ENCODE peak calls at places on chromosome 10, in ten cellular contexts. Z is sigmoid colon, O is neural progenitor cell, M is tibial artery, W is HCT116, F is mucosa of descending colon, C is psoas muscle, D is Peyer's patch, K is AG04450, N is left lung. B is an unnamed sample.

GRCh38 chr10:15712903-15713302 is 6.8 kb downstream of the ITGA8 start:
- DNase-seq in N (no peak), F (no peak), C (no peak), Z (no peak), O (no peak), K (no peak), M (no peak), W (no peak), D (no peak), B (no peak)

GRCh38 chr10:25296324-25296723 is 121.5 kb downstream of the GPR158 start:
- DNase-seq in Z (no peak), W (no peak), F (no peak), C (no peak), O (no peak), K (no peak), M (no peak), N (no peak), D (no peak), B (no peak)

GRCh38 chr10:131901181-131901829 is 497 bp downstream of the PPP2R2D start:
- DNase-seq in C (peak; percentile 47), D (peak; percentile 63), F (peak; percentile 83), K (no peak), N (peak; percentile 93), Z (peak; percentile 71), M (peak; percentile 72), W (no peak), O (peak; percentile 60), B (no peak)

GRCh38 chr10:122280156-122280555 is 9.1 kb downstream of the BTBD16 start:
- DNase-seq in F (no peak), M (no peak), C (no peak), O (no peak), D (no peak), W (no peak), K (no peak), Z (peak; percentile 35), N (no peak), B (no peak)

GRCh38 chr10:2844925-2845324 is 222.4 kb upstream of the PFKP start:
- DNase-seq in D (no peak), K (no peak), O (no peak), W (no peak), C (no peak), Z (no peak), M (no peak), N (no peak), F (no peak), B (no peak)

GRCh38 chr10:109998513-109998912 is 9.3 kb upstream of the ADD3 start:
- DNase-seq in K (no peak), D (no peak), O (no peak), C (no peak), M (no peak), N (no peak), F (no peak), Z (no peak), W (no peak), B (no peak)

GRCh38 chr10:131819241-131820072 is 81.4 kb upstream of the PPP2R2D start:
- DNase-seq in D (no peak), W (no peak), N (peak; percentile 36), F (peak; percentile 28), K (no peak), C (no peak), Z (no peak), O (no peak), M (peak; percentile 43), B (no peak)

GRCh38 chr10:132939378-132939955 is 2.9 kb downstream of the CFAP46 start:
- DNase-seq in N (no peak), C (no peak), K (no peak), Z (no peak), F (no peak), D (no peak), O (no peak), W (no peak), M (no peak), B (no peak)

GRCh38 chr10:14664345-14664744 is 110.4 kb downstream of the FAM107B start:
- DNase-seq in Z (no peak), C (no peak), N (no peak), D (no peak), F (no peak), M (no peak), O (no peak), K (no peak), W (no peak), B (no peak)

GRCh38 chr10:115125505-115125904 is 32.3 kb downstream of the ATRNL1 start:
- DNase-seq in N (no peak), C (no peak), D (no peak), K (no peak), O (no peak), M (no peak), Z (no peak), F (no peak), W (no peak), B (no peak)

GRCh38 chr10:115129752-115130151 is 36.6 kb downstream of the ATRNL1 start:
- DNase-seq in W (peak; percentile 43), C (no peak), D (no peak), M (no peak), O (peak; percentile 30), K (peak; percentile 0), Z (no peak), N (no peak), F (no peak), B (no peak)
- TF ChIP-seq CTCF in W (peak; percentile 55), C (peak; percentile 63), D (peak; percentile 44), M (peak; percentile 15), O (peak; percentile 62), K (peak; percentile 18), Z (no peak), N (peak; percentile 35), F (no peak), B (peak; percentile 14)

GRCh38 chr10:95756061-95756751 is at the start of gene ENTPD1:
- DNase-seq in F (no peak), W (no peak), O (peak; percentile 15), Z (no peak), C (no peak), N (no peak), M (no peak), D (peak; percentile 71), K (peak; percentile 0), B (no peak)

GRCh38 chr10:95756796-95757657 is 1.1 kb downstream of the ENTPD1 start:
- DNase-seq in F (no peak), Z (no peak), W (no peak), N (no peak), K (no peak), O (no peak), M (no peak), D (peak; percentile 22), C (no peak), B (no peak)

GRCh38 chr10:95759233-95759826 is 3.4 kb downstream of the ENTPD1 start:
- DNase-seq in C (no peak), M (no peak), Z (no peak), O (no peak), K (no peak), N (no peak), W (no peak), F (no peak), D (no peak), B (no peak)

GRCh38 chr10:95758351-95759025 is 2.5 kb downstream of the ENTPD1 start:
- DNase-seq in M (peak; percentile 69), D (peak; percentile 31), K (no peak), O (no peak), N (no peak), W (no peak), F (no peak), Z (no peak), C (no peak), B (no peak)

DNA sequence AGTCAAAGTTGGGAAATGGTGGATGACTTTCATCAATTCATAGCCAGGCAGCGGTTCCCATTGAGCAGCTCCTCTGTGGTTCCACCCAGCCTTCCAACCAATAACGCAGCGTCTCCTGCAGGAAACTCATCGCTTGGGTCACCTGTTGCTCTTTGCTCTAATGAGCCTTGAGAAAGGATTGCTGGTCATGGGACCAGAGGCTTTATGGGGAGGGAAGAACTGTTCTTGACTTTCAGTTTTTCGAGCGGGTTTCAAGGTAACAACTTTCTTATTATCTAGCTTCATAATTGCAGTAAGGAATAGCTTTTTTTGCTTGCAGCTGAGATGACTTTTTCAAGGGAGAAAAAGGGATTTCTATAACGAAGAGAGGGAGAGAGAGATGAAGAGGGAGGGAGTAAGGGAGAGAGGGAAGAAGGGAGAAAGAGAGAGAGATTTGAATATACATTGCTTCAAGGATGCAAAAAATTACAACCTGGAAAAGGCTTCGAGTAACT is 405 bp upstream of the ENTPD1 start:
- DNase-seq in K (no peak), M (peak; percentile 80), O (peak; percentile 15), C (peak; percentile 18), D (peak; percentile 65), F (peak; percentile 50), Z (peak; percentile 78), W (no peak), N (peak; percentile 49), B (no peak)
- H3K4me3 ChIP-seq in K (no peak overlapping the region), M (peak overlapping the region; percentile 56), O (peak overlapping the region; percentile 38), C (peak overlapping the region; percentile 47), D (peak overlapping the region; percentile 41), F (no peak overlapping the region), Z (peak overlapping the region; percentile 18), W (no peak overlapping the region), N (peak overlapping the region; percentile 26), B (no peak overlapping the region)

GRCh38 chr10:37700886-37701780 is 156.3 kb downstream of the ZNF248 start:
- DNase-seq in C (no peak), K (no peak), M (peak; percentile 60), W (no peak), Z (no peak), D (no peak), O (no peak), N (peak; percentile 65), F (no peak), B (no peak)
- H3K9me3 ChIP-seq in C (no peaks in the 10 kb centered on the region), K (peaks cover 61% of the 10 kb centered on the region), M (peaks cover 3% of the 10 kb centered on the region), W (no peaks in the 10 kb centered on the region), Z (peaks cover 7% of the 10 kb centered on the region), D (no peaks in the 10 kb centered on the region), O (no peaks in the 10 kb centered on the region), N (peaks cover 44% of the 10 kb centered on the region), F (peaks cover 38% of the 10 kb centered on the region), B (no peaks in the 10 kb centered on the region)

DNA sequence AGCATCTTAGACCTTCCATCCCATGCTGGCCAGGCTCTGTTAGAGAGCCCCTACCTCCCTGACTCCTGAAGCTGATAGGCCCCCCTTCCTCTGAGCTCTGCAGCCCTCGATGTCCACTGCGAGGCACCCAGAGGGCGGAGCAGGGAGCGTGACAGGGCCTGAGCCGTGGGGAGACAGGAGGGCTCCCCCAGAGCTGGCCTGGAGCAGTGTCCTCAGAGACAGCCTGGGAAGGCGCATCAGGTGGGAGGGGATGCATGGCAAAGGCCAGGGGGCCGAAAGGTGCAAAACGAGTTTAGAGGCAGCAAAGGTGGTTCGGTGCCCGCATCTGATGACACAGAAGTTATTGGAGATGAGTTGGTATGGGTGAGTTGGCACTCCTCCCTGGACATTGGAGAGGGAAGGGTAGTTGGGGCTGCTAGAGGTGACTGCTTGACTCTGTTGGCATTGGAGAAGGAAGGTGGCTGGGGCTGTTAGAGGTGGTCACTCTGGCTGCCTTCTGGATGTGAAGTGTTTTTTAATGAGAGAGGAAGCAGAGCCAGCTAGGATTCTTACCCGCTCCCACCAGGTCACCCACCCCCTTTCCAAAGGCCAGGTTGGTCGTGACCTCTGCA is 53.1 kb downstream of the PRF1 start:
- DNase-seq in Z (no peak), C (no peak), F (peak; percentile 12), D (no peak), M (no peak), W (no peak), O (no peak), K (no peak), N (peak; percentile 55), B (no peak)
- TF ChIP-seq CTCF in Z (no peak), C (no peak), F (no peak), D (no peak), M (no peak), W (no peak), O (no peak), K (no peak), N (no peak), B (no peak)

B was measured in BE2C.